ENCODE peak calls at places on chromosomes 6 and 20, in ten cellular contexts. One of them, this sample, is unnamed.
A peak's percentile ranks its signal among the peaks of the same experiment; 100 is the strongest.

GRCh38 chr6:52505726-52506501 is 70.9 kb downstream of the TRAM2 start:
- DNase-seq in cardiac muscle cell: no peak
- DNase-seq in breast epithelium: no peak
- DNase-seq in dorsolateral prefrontal cortex: no peak
- DNase-seq in tibial nerve: no peak
- DNase-seq in fibroblast of lung: no peak
- DNase-seq in ovary: no peak
- DNase-seq in uterus: peak; percentile 45
- DNase-seq in PC-3: no peak
- DNase-seq in esophagus muscularis mucosa: no peak
- DNase-seq in this sample: no peak

GRCh38 chr6:105459884-105460283 is 57.0 kb upstream of the PREP start:
- DNase-seq in cardiac muscle cell: no peak
- DNase-seq in breast epithelium: no peak
- DNase-seq in dorsolateral prefrontal cortex: no peak
- DNase-seq in tibial nerve: no peak
- DNase-seq in fibroblast of lung: no peak
- DNase-seq in ovary: no peak
- DNase-seq in uterus: no peak
- DNase-seq in PC-3: peak; percentile 73
- DNase-seq in esophagus muscularis mucosa: no peak
- DNase-seq in this sample: peak; percentile 89

GRCh38 chr6:108883172-108883571 is 35.0 kb downstream of the ARMC2 start:
- DNase-seq in cardiac muscle cell: no peak
- DNase-seq in breast epithelium: no peak
- DNase-seq in dorsolateral prefrontal cortex: no peak
- DNase-seq in tibial nerve: no peak
- DNase-seq in fibroblast of lung: no peak
- DNase-seq in ovary: no peak
- DNase-seq in uterus: no peak
- DNase-seq in PC-3: no peak
- DNase-seq in esophagus muscularis mucosa: no peak
- DNase-seq in this sample: no peak

GRCh38 chr20:2596673-2597279 is 55.7 kb upstream of the NOP56 start:
- DNase-seq in cardiac muscle cell: no peak
- DNase-seq in breast epithelium: no peak
- DNase-seq in dorsolateral prefrontal cortex: no peak
- DNase-seq in tibial nerve: no peak
- DNase-seq in fibroblast of lung: no peak
- DNase-seq in ovary: no peak
- DNase-seq in uterus: no peak
- DNase-seq in PC-3: no peak
- DNase-seq in esophagus muscularis mucosa: no peak
- DNase-seq in this sample: no peak

GRCh38 chr6:119240257-119241123 is 109.1 kb downstream of the MAN1A1 start:
- DNase-seq in cardiac muscle cell: no peak
- DNase-seq in breast epithelium: no peak
- DNase-seq in dorsolateral prefrontal cortex: no peak
- DNase-seq in tibial nerve: no peak
- DNase-seq in fibroblast of lung: no peak
- DNase-seq in ovary: no peak
- DNase-seq in uterus: no peak
- DNase-seq in PC-3: no peak
- DNase-seq in esophagus muscularis mucosa: no peak
- DNase-seq in this sample: peak; percentile 29

GRCh38 chr20:23049933-23050838 is 714 bp upstream of the THBD start:
- DNase-seq in cardiac muscle cell: peak; percentile 38
- DNase-seq in breast epithelium: no peak
- DNase-seq in dorsolateral prefrontal cortex: no peak
- DNase-seq in tibial nerve: no peak
- DNase-seq in fibroblast of lung: peak; percentile 63
- DNase-seq in ovary: peak; percentile 41
- DNase-seq in uterus: no peak
- DNase-seq in PC-3: peak; percentile 44
- DNase-seq in esophagus muscularis mucosa: no peak
- DNase-seq in this sample: no peak

GRCh38 chr6:43274127-43274915 is 23.7 kb upstream of the SLC22A7 start:
- DNase-seq in cardiac muscle cell: no peak
- DNase-seq in breast epithelium: no peak
- DNase-seq in dorsolateral prefrontal cortex: no peak
- DNase-seq in tibial nerve: no peak
- DNase-seq in fibroblast of lung: no peak
- DNase-seq in ovary: no peak
- DNase-seq in uterus: no peak
- DNase-seq in PC-3: no peak
- DNase-seq in esophagus muscularis mucosa: no peak
- DNase-seq in this sample: no peak

GRCh38 chr20:19628570-19629134 is 129.4 kb upstream of the RIN2 start:
- DNase-seq in cardiac muscle cell: peak; percentile 77
- DNase-seq in breast epithelium: peak; percentile 35
- DNase-seq in dorsolateral prefrontal cortex: no peak
- DNase-seq in tibial nerve: no peak
- DNase-seq in fibroblast of lung: peak; percentile 67
- DNase-seq in ovary: no peak
- DNase-seq in uterus: no peak
- DNase-seq in PC-3: peak; percentile 86
- DNase-seq in esophagus muscularis mucosa: no peak
- DNase-seq in this sample: peak; percentile 79

GRCh38 chr20:61295249-61295648 is 43.2 kb downstream of the CDH4 start:
- DNase-seq in cardiac muscle cell: no peak
- DNase-seq in breast epithelium: no peak
- DNase-seq in dorsolateral prefrontal cortex: no peak
- DNase-seq in tibial nerve: no peak
- DNase-seq in fibroblast of lung: peak; percentile 32
- DNase-seq in ovary: no peak
- DNase-seq in uterus: no peak
- DNase-seq in PC-3: no peak
- DNase-seq in esophagus muscularis mucosa: no peak
- DNase-seq in this sample: peak; percentile 10

GRCh38 chr6:163438940-163439335 is 24.4 kb downstream of the QKI start:
- DNase-seq in cardiac muscle cell: peak; percentile 58
- DNase-seq in breast epithelium: peak; percentile 25
- DNase-seq in dorsolateral prefrontal cortex: no peak
- DNase-seq in tibial nerve: peak; percentile 44
- DNase-seq in fibroblast of lung: no peak
- DNase-seq in ovary: no peak
- DNase-seq in uterus: no peak
- DNase-seq in PC-3: no peak
- DNase-seq in esophagus muscularis mucosa: no peak
- DNase-seq in this sample: no peak

GRCh38 chr6:165641672-165642156 is 21.3 kb downstream of the PDE10A start:
- DNase-seq in cardiac muscle cell: no peak
- DNase-seq in breast epithelium: no peak
- DNase-seq in dorsolateral prefrontal cortex: no peak
- DNase-seq in tibial nerve: no peak
- DNase-seq in fibroblast of lung: no peak
- DNase-seq in ovary: no peak
- DNase-seq in uterus: no peak
- DNase-seq in PC-3: no peak
- DNase-seq in esophagus muscularis mucosa: no peak
- DNase-seq in this sample: no peak

GRCh38 chr6:37693546-37694250 is 4.0 kb downstream of the MDGA1 start:
- DNase-seq in cardiac muscle cell: no peak
- DNase-seq in breast epithelium: no peak
- DNase-seq in dorsolateral prefrontal cortex: no peak
- DNase-seq in tibial nerve: no peak
- DNase-seq in fibroblast of lung: no peak
- DNase-seq in ovary: no peak
- DNase-seq in uterus: no peak
- DNase-seq in PC-3: no peak
- DNase-seq in esophagus muscularis mucosa: no peak
- DNase-seq in this sample: no peak

GRCh38 chr6:157823001-157823522 is at the start of gene SNX9:
- DNase-seq in cardiac muscle cell: peak; percentile 85
- DNase-seq in breast epithelium: peak; percentile 49
- DNase-seq in dorsolateral prefrontal cortex: peak; percentile 45
- DNase-seq in tibial nerve: peak; percentile 51
- DNase-seq in fibroblast of lung: peak; percentile 74
- DNase-seq in ovary: peak; percentile 81
- DNase-seq in uterus: peak; percentile 81
- DNase-seq in PC-3: peak; percentile 69
- DNase-seq in esophagus muscularis mucosa: no peak
- DNase-seq in this sample: peak; percentile 52

GRCh38 chr6:17393335-17394191 is at the start of gene CAP2:
- DNase-seq in cardiac muscle cell: peak; percentile 89
- DNase-seq in breast epithelium: peak; percentile 38
- DNase-seq in dorsolateral prefrontal cortex: peak; percentile 57
- DNase-seq in tibial nerve: no peak
- DNase-seq in fibroblast of lung: peak; percentile 40
- DNase-seq in ovary: peak; percentile 51
- DNase-seq in uterus: peak; percentile 59
- DNase-seq in PC-3: peak; percentile 74
- DNase-seq in esophagus muscularis mucosa: no peak
- DNase-seq in this sample: peak; percentile 41

GRCh38 chr20:6870559-6870958 is 103.1 kb downstream of the BMP2 start:
- DNase-seq in cardiac muscle cell: no peak
- DNase-seq in breast epithelium: no peak
- DNase-seq in dorsolateral prefrontal cortex: no peak
- DNase-seq in tibial nerve: no peak
- DNase-seq in fibroblast of lung: peak; percentile 1
- DNase-seq in ovary: peak; percentile 32
- DNase-seq in uterus: no peak
- DNase-seq in PC-3: no peak
- DNase-seq in esophagus muscularis mucosa: no peak
- DNase-seq in this sample: no peak

GRCh38 chr6:105882833-105883232 is 203.3 kb upstream of the PRDM1 start:
- DNase-seq in cardiac muscle cell: no peak
- DNase-seq in breast epithelium: no peak
- DNase-seq in dorsolateral prefrontal cortex: no peak
- DNase-seq in tibial nerve: no peak
- DNase-seq in fibroblast of lung: no peak
- DNase-seq in ovary: no peak
- DNase-seq in uterus: no peak
- DNase-seq in PC-3: no peak
- DNase-seq in esophagus muscularis mucosa: no peak
- DNase-seq in this sample: no peak

GRCh38 chr20:36593347-36593746 is 12.2 kb upstream of the RAB5IF start:
- DNase-seq in cardiac muscle cell: no peak
- DNase-seq in breast epithelium: no peak
- DNase-seq in dorsolateral prefrontal cortex: no peak
- DNase-seq in tibial nerve: no peak
- DNase-seq in fibroblast of lung: no peak
- DNase-seq in ovary: no peak
- DNase-seq in uterus: no peak
- DNase-seq in PC-3: no peak
- DNase-seq in esophagus muscularis mucosa: no peak
- DNase-seq in this sample: no peak

GRCh38 chr20:396619-397431 is 11.3 kb upstream of the RBCK1 start:
- DNase-seq in cardiac muscle cell: no peak
- DNase-seq in breast epithelium: no peak
- DNase-seq in dorsolateral prefrontal cortex: no peak
- DNase-seq in tibial nerve: no peak
- DNase-seq in fibroblast of lung: no peak
- DNase-seq in ovary: no peak
- DNase-seq in uterus: no peak
- DNase-seq in PC-3: no peak
- DNase-seq in esophagus muscularis mucosa: no peak
- DNase-seq in this sample: no peak

GRCh38 chr6:159686697-159687096 is 6.3 kb downstream of the SOD2 start:
- DNase-seq in cardiac muscle cell: no peak
- DNase-seq in breast epithelium: no peak
- DNase-seq in dorsolateral prefrontal cortex: no peak
- DNase-seq in tibial nerve: no peak
- DNase-seq in fibroblast of lung: no peak
- DNase-seq in ovary: no peak
- DNase-seq in uterus: no peak
- DNase-seq in PC-3: no peak
- DNase-seq in esophagus muscularis mucosa: no peak
- DNase-seq in this sample: no peak
- H3K4me3 ChIP-seq in cardiac muscle cell: no peak overlapping the region
- H3K4me3 ChIP-seq in breast epithelium: no peak overlapping the region
- H3K4me3 ChIP-seq in dorsolateral prefrontal cortex: no peak overlapping the region
- H3K4me3 ChIP-seq in tibial nerve: no peak overlapping the region
- H3K4me3 ChIP-seq in fibroblast of lung: no peak overlapping the region
- H3K4me3 ChIP-seq in ovary: no peak overlapping the region
- H3K4me3 ChIP-seq in uterus: no peak overlapping the region
- H3K4me3 ChIP-seq in PC-3: no peak overlapping the region
- H3K4me3 ChIP-seq in esophagus muscularis mucosa: no peak overlapping the region
- H3K4me3 ChIP-seq in this sample: no peak overlapping the region

DNA sequence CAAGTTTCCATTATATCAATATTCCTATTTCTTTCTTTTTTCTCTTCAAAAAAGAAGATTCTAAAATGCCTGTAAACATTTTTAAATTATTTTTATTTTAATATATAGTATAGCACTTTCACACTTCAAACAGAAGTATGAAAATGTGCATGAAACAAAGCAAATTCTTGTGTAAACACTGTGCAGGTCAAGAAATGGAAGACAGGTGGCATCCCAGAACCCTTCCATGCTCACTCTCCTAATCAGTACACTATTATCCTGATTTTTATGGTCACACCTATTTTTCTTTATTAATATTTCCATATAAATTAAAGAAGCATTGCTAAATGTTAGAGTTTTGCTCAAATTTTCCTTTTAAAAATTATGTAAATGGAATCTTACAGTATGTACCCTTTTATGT is 561.6 kb upstream of the RNF217 start:
- DNase-seq in cardiac muscle cell: peak; percentile 6
- DNase-seq in breast epithelium: no peak
- DNase-seq in dorsolateral prefrontal cortex: no peak
- DNase-seq in tibial nerve: no peak
- DNase-seq in fibroblast of lung: no peak
- DNase-seq in ovary: no peak
- DNase-seq in uterus: no peak
- DNase-seq in PC-3: no peak
- DNase-seq in esophagus muscularis mucosa: no peak
- DNase-seq in this sample: no peak
- TF ChIP-seq CTCF in cardiac muscle cell: no peak
- TF ChIP-seq CTCF in breast epithelium: no peak
- TF ChIP-seq CTCF in dorsolateral prefrontal cortex: peak; percentile 43
- TF ChIP-seq CTCF in tibial nerve: no peak
- TF ChIP-seq CTCF in fibroblast of lung: no peak
- TF ChIP-seq CTCF in ovary: no peak
- TF ChIP-seq CTCF in uterus: no peak
- TF ChIP-seq CTCF in PC-3: no peak
- TF ChIP-seq CTCF in esophagus muscularis mucosa: no peak
- TF ChIP-seq CTCF in this sample: peak; percentile 4

DNA sequence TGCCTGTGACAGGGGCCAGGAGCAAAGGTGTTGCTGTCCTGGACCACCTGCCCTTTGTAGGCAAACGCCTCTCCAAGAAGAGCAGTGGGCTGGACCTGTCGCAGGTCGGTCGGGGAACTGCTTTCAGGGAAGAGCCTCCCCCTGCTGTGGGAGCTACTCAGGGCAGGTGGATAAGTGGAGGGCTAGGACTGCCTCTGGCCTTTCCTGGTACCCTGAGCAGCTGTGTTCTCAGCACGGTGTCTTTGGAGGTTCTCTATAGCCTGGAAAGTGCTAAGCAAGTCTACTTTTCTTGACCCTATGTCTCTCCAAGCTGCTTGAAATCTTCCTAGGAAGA is 35.0 kb downstream of the BPIFB1 start:
- DNase-seq in cardiac muscle cell: no peak
- DNase-seq in breast epithelium: no peak
- DNase-seq in dorsolateral prefrontal cortex: no peak
- DNase-seq in tibial nerve: no peak
- DNase-seq in fibroblast of lung: no peak
- DNase-seq in ovary: no peak
- DNase-seq in uterus: no peak
- DNase-seq in PC-3: no peak
- DNase-seq in esophagus muscularis mucosa: no peak
- DNase-seq in this sample: no peak
- H3K27me3 ChIP-seq in cardiac muscle cell: no peaks in the 10 kb centered on the region
- H3K27me3 ChIP-seq in breast epithelium: no peaks in the 10 kb centered on the region
- H3K27me3 ChIP-seq in dorsolateral prefrontal cortex: no peaks in the 10 kb centered on the region
- H3K27me3 ChIP-seq in tibial nerve: no peaks in the 10 kb centered on the region
- H3K27me3 ChIP-seq in fibroblast of lung: peaks cover 7% of the 10 kb centered on the region
- H3K27me3 ChIP-seq in ovary: no peaks in the 10 kb centered on the region
- H3K27me3 ChIP-seq in uterus: no peaks in the 10 kb centered on the region
- H3K27me3 ChIP-seq in PC-3: peaks cover 15% of the 10 kb centered on the region
- H3K27me3 ChIP-seq in esophagus muscularis mucosa: no peaks in the 10 kb centered on the region
- H3K27me3 ChIP-seq in this sample: no peaks in the 10 kb centered on the region

GRCh38 chr6:41429506-41430504 is 94.4 kb downstream of the NCR2 start:
- DNase-seq in cardiac muscle cell: no peak
- DNase-seq in breast epithelium: no peak
- DNase-seq in dorsolateral prefrontal cortex: no peak
- DNase-seq in tibial nerve: no peak
- DNase-seq in fibroblast of lung: no peak
- DNase-seq in ovary: no peak
- DNase-seq in uterus: no peak
- DNase-seq in PC-3: no peak
- DNase-seq in esophagus muscularis mucosa: no peak
- DNase-seq in this sample: no peak
- H3K4me3 ChIP-seq in cardiac muscle cell: no peak overlapping the region
- H3K4me3 ChIP-seq in breast epithelium: no peak overlapping the region
- H3K4me3 ChIP-seq in dorsolateral prefrontal cortex: no peak overlapping the region
- H3K4me3 ChIP-seq in tibial nerve: no peak overlapping the region
- H3K4me3 ChIP-seq in fibroblast of lung: no peak overlapping the region
- H3K4me3 ChIP-seq in ovary: no peak overlapping the region
- H3K4me3 ChIP-seq in uterus: no peak overlapping the region
- H3K4me3 ChIP-seq in PC-3: no peak overlapping the region
- H3K4me3 ChIP-seq in esophagus muscularis mucosa: no peak overlapping the region
- H3K4me3 ChIP-seq in this sample: no peak overlapping the region

This sample was measured in bronchial epithelial cell.